ENCODE peak calls at places on chromosomes 16 and 17, in five cellular contexts. W is heart right ventricle, B is Peyer's patch, Q is fibroblast of lung, P is upper lobe of right lung. J is an unnamed sample. For H3K27me3, the result is how much of the 10 kb centered on the place peaks cover.

GRCh38 chr16:85253127-85253941 is 141.1 kb upstream of the CIBAR2 start:
- DNase-seq in W (peak), B (peak), Q (no peak), P (peak), J (no peak)

GRCh38 chr16:89143201-89143741 is 28.3 kb upstream of the CDH15 start:
- DNase-seq in W (no peak), B (no peak), Q (no peak), P (peak), J (no peak)

GRCh38 chr17:30221346-30221745 is 14.2 kb downstream of the SLC6A4 start:
- DNase-seq in W (no peak), B (no peak), Q (no peak), P (no peak), J (no peak)

GRCh38 chr16:84843149-84844048 is 23.6 kb downstream of the CRISPLD2 start:
- DNase-seq in W (no peak), B (no peak), Q (no peak), P (no peak), J (no peak)

GRCh38 chr16:66507731-66508239 is 42.1 kb downstream of the TK2 start:
- DNase-seq in W (no peak), B (no peak), Q (no peak), P (no peak), J (no peak)

GRCh38 chr16:69057400-69058378 is 47.8 kb upstream of the HAS3 start:
- DNase-seq in W (no peak), B (no peak), Q (peak), P (no peak), J (peak)

GRCh38 chr16:68022278-68022727 is 729 bp downstream of the DDX28 start:
- DNase-seq in W (no peak), B (no peak), Q (no peak), P (no peak), J (no peak)

GRCh38 chr17:11900103-11900502 is 97.2 kb downstream of the ZNF18 start:
- DNase-seq in W (peak), B (no peak), Q (no peak), P (no peak), J (no peak)

GRCh38 chr17:60901222-60901621 is 223.6 kb downstream of the BCAS3 start:
- DNase-seq in W (no peak), B (no peak), Q (peak), P (no peak), J (peak)

GRCh38 chr16:84246679-84247077 is 6.9 kb upstream of the KCNG4 start:
- DNase-seq in W (no peak), B (no peak), Q (no peak), P (no peak), J (no peak)

GRCh38 chr16:88536971-88537751 is 33.0 kb upstream of the ZC3H18 start:
- DNase-seq in W (no peak), B (no peak), Q (no peak), P (no peak), J (peak)

GRCh38 chr16:84941916-84942315 is 69.4 kb downstream of the ZDHHC7 start:
- DNase-seq in W (no peak), B (no peak), Q (no peak), P (no peak), J (no peak)

GRCh38 chr17:48841395-48841831 is 10.6 kb downstream of the CALCOCO2 start:
- DNase-seq in W (peak), B (peak), Q (peak), P (no peak), J (peak)

GRCh38 chr17:8109669-8110455 is 8.5 kb downstream of the ALOXE3 start:
- DNase-seq in W (no peak), B (peak), Q (peak), P (peak), J (peak)

GRCh38 chr17:8105957-8106398 is 12.3 kb downstream of the ALOXE3 start:
- DNase-seq in W (no peak), B (no peak), Q (no peak), P (peak), J (peak)

GRCh38 chr17:8108972-8109668 is 9.2 kb downstream of the ALOXE3 start:
- DNase-seq in W (no peak), B (no peak), Q (no peak), P (no peak), J (no peak)

GRCh38 chr17:8110907-8111306 is 7.4 kb downstream of the ALOXE3 start:
- DNase-seq in W (no peak), B (no peak), Q (no peak), P (no peak), J (no peak)

GRCh38 chr17:8110456-8110804 is 7.9 kb downstream of the ALOXE3 start:
- DNase-seq in W (no peak), B (no peak), Q (no peak), P (no peak), J (no peak)
- TF ChIP-seq CTCF in W (no peak), B (no peak), Q (no peak), P (no peak), J (no peak)

GRCh38 chr17:49906511-49907136 is 58.8 kb upstream of the TAC4 start:
- DNase-seq in W (no peak), B (no peak), Q (no peak), P (no peak), J (no peak)
- H3K27me3 ChIP-seq in W (half or more), B (under half), Q (half or more), P (half or more), J (under half)

GRCh38 chr16:64481497-64481896 is 640.4 kb downstream of the CDH11 start:
- DNase-seq in W (no peak), B (no peak), Q (no peak), P (no peak), J (no peak)

GRCh38 chr16:64475627-64476351 is 646.1 kb downstream of the CDH11 start:
- DNase-seq in W (peak), B (no peak), Q (no peak), P (no peak), J (no peak)

DNA sequence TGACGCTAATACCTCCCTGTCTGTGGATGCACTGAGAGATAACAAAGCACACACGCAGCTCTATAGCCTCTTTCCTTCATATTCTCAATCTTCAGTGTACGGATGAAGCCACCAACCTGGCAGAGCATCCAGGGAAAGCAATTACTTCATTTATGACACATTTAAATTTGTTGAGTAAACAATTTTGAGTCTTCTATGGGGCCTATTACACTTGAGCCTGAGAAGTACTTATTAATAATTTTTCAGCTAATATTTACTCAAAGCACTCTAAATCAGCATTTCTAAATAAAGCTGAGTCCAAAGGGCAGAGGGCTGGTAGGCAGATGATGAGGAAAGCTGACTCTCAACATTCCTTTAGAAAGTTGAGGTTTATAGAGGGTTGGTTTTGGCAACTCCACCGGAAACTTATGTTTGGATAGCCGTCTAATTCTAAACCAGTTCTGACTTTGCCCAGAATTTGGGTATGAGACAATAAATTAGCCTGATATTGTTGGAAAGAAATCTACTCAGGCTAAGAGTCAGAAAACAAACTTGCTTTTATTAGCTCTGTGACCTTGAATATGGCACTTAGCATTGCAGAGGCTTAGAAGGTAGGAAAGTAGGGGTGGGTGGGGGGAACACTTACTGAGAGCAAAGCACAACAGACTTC is 643.5 kb downstream of the CDH11 start:
- DNase-seq in W (no peak), B (no peak), Q (peak), P (no peak), J (peak)
- H3K4me3 ChIP-seq in W (no peak), B (no peak), Q (no peak), P (no peak), J (no peak)

DNA sequence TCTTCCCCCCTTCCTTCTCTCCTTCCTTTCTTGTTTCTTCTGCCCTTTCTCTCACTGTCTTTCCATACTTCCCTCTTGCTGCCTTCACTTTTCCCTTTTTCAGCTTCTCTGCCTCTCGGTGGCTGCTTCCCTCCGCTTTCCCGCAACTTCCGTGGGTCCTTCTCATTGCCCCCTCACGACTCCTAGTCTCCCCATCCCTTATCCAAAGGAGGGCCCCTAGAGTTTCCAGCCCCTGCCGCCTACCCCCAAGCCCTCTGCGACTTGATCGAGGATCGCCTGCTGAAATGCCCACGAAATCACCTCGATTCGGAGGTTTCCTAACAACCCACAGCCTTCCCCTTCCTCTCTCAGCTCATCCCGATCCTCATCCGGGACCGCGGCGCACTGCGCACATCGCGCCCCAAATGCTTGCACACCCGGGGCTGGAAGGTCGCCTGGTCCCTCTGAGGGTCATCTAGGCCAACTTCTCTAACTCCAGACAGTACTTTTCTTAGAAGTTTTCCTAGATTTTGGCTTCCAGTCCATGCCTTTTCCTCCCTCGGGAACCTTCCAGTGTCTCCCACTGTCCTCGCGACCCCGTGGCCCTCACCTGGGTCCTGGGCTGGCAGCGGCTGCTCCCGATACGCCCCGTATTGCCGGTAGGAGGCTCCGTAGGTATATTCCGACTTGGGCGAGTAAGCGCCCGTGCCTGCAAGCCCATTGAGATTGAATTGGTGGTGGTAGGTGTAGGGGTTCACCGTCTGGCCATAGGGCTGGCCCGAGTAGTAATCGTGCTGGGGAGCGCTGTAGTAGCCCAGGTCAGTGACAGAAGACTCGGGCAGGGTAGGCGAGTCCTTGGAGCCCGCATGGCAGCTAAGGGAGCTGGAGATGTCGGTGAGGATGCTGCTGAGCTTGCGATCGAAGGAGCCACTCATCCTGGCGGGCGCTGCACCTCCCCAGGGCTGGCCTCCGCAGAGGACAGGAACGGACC is 654 bp downstream of the DLX3 start:
- DNase-seq in W (no peak), B (no peak), Q (no peak), P (peak), J (no peak)
- TF ChIP-seq CTCF in W (no peak), B (no peak), Q (no peak), P (no peak), J (no peak)

GRCh38 chr17:6166492-6167179 is 96.5 kb downstream of the WSCD1 start:
- DNase-seq in W (no peak), B (no peak), Q (no peak), P (no peak), J (no peak)
- H3K27me3 ChIP-seq in W (under half), B (under half), Q (under half), P (under half), J (under half)

GRCh38 chr16:11601911-11602310 is 15.2 kb upstream of the LITAF start:
- DNase-seq in W (no peak), B (no peak), Q (no peak), P (peak), J (no peak)

GRCh38 chr16:11597737-11598136 is 11.0 kb upstream of the LITAF start:
- DNase-seq in W (no peak), B (no peak), Q (peak), P (peak), J (no peak)

GRCh38 chr16:11601425-11601824 is 14.7 kb upstream of the LITAF start:
- DNase-seq in W (no peak), B (no peak), Q (no peak), P (peak), J (no peak)

GRCh38 chr16:11597268-11597690 is 10.6 kb upstream of the LITAF start:
- DNase-seq in W (no peak), B (no peak), Q (no peak), P (no peak), J (no peak)

DNA sequence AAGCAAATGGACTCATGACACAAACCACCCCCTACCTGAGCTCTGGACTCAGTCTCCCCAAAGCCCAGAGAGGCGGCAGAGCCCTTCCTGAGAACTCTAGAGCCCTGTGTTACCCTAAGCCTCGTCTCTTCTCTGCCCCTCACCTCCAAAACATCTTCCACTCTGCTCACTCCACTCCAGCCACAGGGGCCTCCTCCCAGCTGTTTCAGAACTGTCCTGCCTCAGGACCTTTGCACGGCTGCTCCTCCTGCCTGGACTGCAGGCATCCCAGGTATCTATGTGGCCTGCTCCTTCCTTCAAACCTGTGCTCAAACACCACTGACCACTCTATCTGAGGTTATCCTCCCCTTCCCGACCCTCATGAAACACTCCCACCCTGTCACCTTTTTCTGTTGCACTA is 12.9 kb upstream of the LITAF start:
- DNase-seq in W (no peak), B (no peak), Q (no peak), P (peak), J (no peak)
- H3K4me3 ChIP-seq in W (no peak), B (no peak), Q (no peak), P (no peak), J (no peak)

DNA sequence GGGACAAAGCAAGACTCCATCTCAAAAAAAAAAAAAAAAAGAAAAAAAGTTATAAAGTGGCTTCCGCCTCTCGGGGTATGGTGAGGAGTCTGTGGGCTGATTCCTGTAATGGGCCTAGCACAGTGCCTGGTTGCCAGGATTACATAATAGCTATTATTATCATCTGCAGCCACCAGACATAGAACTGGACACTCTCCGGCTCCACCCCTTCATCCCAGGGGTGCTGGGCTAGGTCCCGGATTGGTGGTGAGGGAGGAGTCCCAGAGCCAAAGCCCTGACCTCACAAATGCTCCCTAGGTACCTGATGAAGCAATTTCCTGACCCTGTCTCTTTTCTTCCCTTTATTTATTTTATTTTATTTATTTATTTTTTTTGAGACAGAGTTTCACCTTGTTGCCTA is 11.6 kb upstream of the ADGRG1 start:
- DNase-seq in W (no peak), B (no peak), Q (no peak), P (peak), J (no peak)
- TF ChIP-seq CTCF in W (no peak), B (no peak), Q (no peak), P (no peak), J (no peak)